ENCODE peak calls at places on chromosomes 7 and 10, in eight cellular contexts. O is memory B cell; L is adrenal gland; I is GM23248; Y is CD8-positive, alpha-beta T cell; K is stimulated activated CD4-positive, alpha-beta T cell treated with anti-CD3 and anti-CD28 coated beads, Interleukin-15, amount 100 ng/mL, for 48 hours; B is lower lobe of right lung; W is SK-N-MC. J is an unnamed sample.

GRCh38 chr10:106648534-106649481 is 515.7 kb downstream of the SORCS1 start:
- DNase-seq in O (no peak), L (no peak), I (no peak), Y (no peak), K (no peak), B (no peak), W (no peak), J (no peak)

GRCh38 chr7:116588225-116588624 is 63.4 kb downstream of the CAV1 start:
- DNase-seq in O (no peak), L (no peak), I (peak), Y (no peak), K (no peak), B (no peak), W (no peak), J (no peak)

GRCh38 chr10:10917031-10917430 is 100.6 kb upstream of the CELF2 start:
- DNase-seq in O (no peak), L (no peak), I (no peak), Y (no peak), K (no peak), B (no peak), W (no peak), J (no peak)

GRCh38 chr10:20970708-20971107 is 73.6 kb upstream of the NEBL start:
- DNase-seq in O (no peak), L (no peak), I (no peak), Y (no peak), K (no peak), B (no peak), W (no peak), J (no peak)

GRCh38 chr7:271266-272107 is 18.5 kb upstream of the FOXL3 start:
- DNase-seq in O (no peak), L (no peak), I (no peak), Y (no peak), K (no peak), B (peak), W (no peak), J (no peak)

GRCh38 chr10:103463456-103463855 is 4.8 kb upstream of the CALHM1 start:
- DNase-seq in O (no peak), L (no peak), I (peak), Y (no peak), K (no peak), B (no peak), W (no peak), J (no peak)

GRCh38 chr7:44881610-44882009 is 3.7 kb downstream of the PURB start:
- DNase-seq in O (no peak), L (no peak), I (peak), Y (no peak), K (no peak), B (no peak), W (no peak), J (no peak)

GRCh38 chr7:112995091-112995824 is 91.4 kb downstream of the GPR85 start:
- DNase-seq in O (no peak), L (no peak), I (peak), Y (no peak), K (no peak), B (no peak), W (no peak), J (peak)

GRCh38 chr7:27607210-27607606 is 55.5 kb downstream of the HIBADH start:
- DNase-seq in O (no peak), L (no peak), I (no peak), Y (no peak), K (no peak), B (no peak), W (no peak), J (no peak)

GRCh38 chr7:137879357-137880158 is 32.8 kb upstream of the DGKI start:
- DNase-seq in O (no peak), L (no peak), I (peak), Y (no peak), K (no peak), B (no peak), W (no peak), J (peak)

GRCh38 chr10:7563368-7563767 is 103.4 kb downstream of the ITIH5 start:
- DNase-seq in O (no peak), L (peak), I (peak), Y (no peak), K (no peak), B (no peak), W (no peak), J (no peak)

GRCh38 chr10:46520941-46521340 is 35.5 kb downstream of the GPRIN2 start:
- DNase-seq in O (no peak), L (peak), I (peak), Y (no peak), K (no peak), B (peak), W (no peak), J (no peak)

GRCh38 chr7:142177869-142178268 is 66.4 kb downstream of the MGAM2 start:
- DNase-seq in O (no peak), L (no peak), I (peak), Y (no peak), K (no peak), B (no peak), W (peak), J (no peak)

GRCh38 chr7:66016131-66016461 is 34.1 kb upstream of the GUSB start:
- DNase-seq in O (no peak), L (no peak), I (peak), Y (no peak), K (no peak), B (no peak), W (no peak), J (no peak)

GRCh38 chr7:4249241-4249640 is 432.9 kb upstream of the FOXK1 start:
- DNase-seq in O (no peak), L (no peak), I (no peak), Y (no peak), K (no peak), B (no peak), W (no peak), J (no peak)

GRCh38 chr7:28018020-28018419 is 162.6 kb downstream of the JAZF1 start:
- DNase-seq in O (no peak), L (no peak), I (no peak), Y (no peak), K (no peak), B (no peak), W (no peak), J (no peak)

GRCh38 chr10:44935201-44935960 is 24.2 kb upstream of the RASSF4 start:
- DNase-seq in O (no peak), L (peak), I (peak), Y (no peak), K (no peak), B (no peak), W (no peak), J (peak)

GRCh38 chr7:23343102-23343501 is 44.0 kb downstream of the MALSU1 start:
- DNase-seq in O (no peak), L (no peak), I (no peak), Y (no peak), K (no peak), B (no peak), W (no peak), J (no peak)

GRCh38 chr10:810351-810846 is 120.9 kb upstream of the DIP2C start:
- DNase-seq in O (no peak), L (no peak), I (no peak), Y (no peak), K (no peak), B (no peak), W (no peak), J (peak)

GRCh38 chr10:59176241-59177030 is at the start of gene PHYHIPL:
- DNase-seq in O (no peak), L (peak), I (peak), Y (no peak), K (no peak), B (peak), W (no peak), J (peak)

GRCh38 chr7:17302575-17303142 is 4.2 kb downstream of the AHR start:
- DNase-seq in O (peak), L (no peak), I (peak), Y (no peak), K (no peak), B (no peak), W (no peak), J (no peak)

GRCh38 chr10:86082556-86082955 is 284.0 kb downstream of the GRID1 start:
- DNase-seq in O (no peak), L (no peak), I (no peak), Y (no peak), K (no peak), B (no peak), W (no peak), J (no peak)

GRCh38 chr7:121303422-121304171 is 25.2 kb upstream of the WNT16 start:
- DNase-seq in O (no peak), L (no peak), I (no peak), Y (no peak), K (no peak), B (no peak), W (no peak), J (no peak)

GRCh38 chr7:140245611-140246105 is 68.9 kb upstream of the KDM7A start:
- DNase-seq in O (no peak), L (no peak), I (no peak), Y (no peak), K (no peak), B (no peak), W (no peak), J (no peak)

GRCh38 chr7:25844109-25844915 is 307.7 kb upstream of the NFE2L3 start:
- DNase-seq in O (no peak), L (no peak), I (peak), Y (no peak), K (no peak), B (no peak), W (no peak), J (no peak)

GRCh38 chr7:50584793-50585399 is 19.7 kb upstream of the DDC start:
- DNase-seq in O (no peak), L (no peak), I (no peak), Y (no peak), K (no peak), B (no peak), W (no peak), J (peak)

GRCh38 chr10:77700086-77700485 is 62.5 kb upstream of the KCNMA1 start:
- DNase-seq in O (no peak), L (no peak), I (no peak), Y (no peak), K (no peak), B (no peak), W (no peak), J (no peak)